ENCODE peak calls at places on chromosomes 3 and 15, in eight cellular contexts. P is GM23338; M is mucosa of gallbladder; K is effector CD4-positive, alpha-beta T cell; O is ovary; T is brain microvascular endothelial cell; Z is stomach; I is mesenchymal stem cell. U is an unnamed sample.

GRCh38 chr15:48966595-48967301 is 3.0 kb upstream of the SHC4 start:
- DNase-seq in I (peak; percentile 59), O (no peak), Z (no peak), M (no peak), T (peak; percentile 71), P (no peak), K (no peak), U (peak; percentile 83)

GRCh38 chr15:66803182-66803729 is 101.2 kb downstream of the SMAD6 start:
- DNase-seq in P (peak; percentile 68), Z (peak; percentile 94), M (peak; percentile 94), K (no peak), I (peak; percentile 99), T (peak; percentile 95), O (peak; percentile 93), U (peak; percentile 97)

GRCh38 chr15:89971592-89971997 is 29.5 kb upstream of the ZNF710 start:
- DNase-seq in T (peak; percentile 41), Z (peak; percentile 66), I (peak; percentile 57), O (peak; percentile 28), M (peak; percentile 52), P (peak; percentile 95), K (peak; percentile 12), U (peak; percentile 56)

GRCh38 chr3:32703491-32703968 is 18.5 kb downstream of the CNOT10 start:
- DNase-seq in I (peak; percentile 61), O (no peak), M (no peak), Z (no peak), T (no peak), P (no peak), K (no peak), U (no peak)

GRCh38 chr3:124887177-124887995 is at the start of gene ITGB5:
- DNase-seq in I (peak; percentile 88), P (peak; percentile 86), O (peak; percentile 80), Z (peak; percentile 83), K (no peak), T (peak; percentile 70), M (peak; percentile 74), U (peak; percentile 88)

GRCh38 chr15:41256577-41257038 is 25.5 kb downstream of the CHP1 start:
- DNase-seq in P (no peak), Z (no peak), T (no peak), I (no peak), K (no peak), M (peak; percentile 45), O (no peak), U (peak; percentile 76)

GRCh38 chr15:90286678-90287077 is 21.2 kb downstream of the NGRN start:
- DNase-seq in Z (no peak), K (peak; percentile 30), M (no peak), P (peak; percentile 39), I (peak; percentile 24), T (no peak), O (no peak), U (peak; percentile 26)

GRCh38 chr3:154229217-154229590 is 95.1 kb downstream of the DHX36 start:
- DNase-seq in I (peak; percentile 50), O (no peak), T (no peak), P (no peak), M (no peak), K (no peak), Z (no peak), U (peak; percentile 6)

GRCh38 chr3:55000546-55000945 is 72.7 kb upstream of the LRTM1 start:
- DNase-seq in Z (no peak), I (peak; percentile 94), K (no peak), M (no peak), O (no peak), P (no peak), T (peak; percentile 94), U (peak; percentile 78)

GRCh38 chr3:188578579-188579363 is 424.8 kb downstream of the LPP start:
- DNase-seq in I (peak; percentile 57), O (peak; percentile 80), M (peak; percentile 45), P (no peak), Z (no peak), T (peak; percentile 73), K (no peak), U (peak; percentile 64)

GRCh38 chr3:196969660-196970546 is 1.3 kb upstream of the PIGZ start:
- DNase-seq in M (peak; percentile 34), T (no peak), P (peak; percentile 76), I (peak; percentile 45), K (peak; percentile 57), Z (peak; percentile 69), O (peak; percentile 44), U (peak; percentile 66)

GRCh38 chr3:84487296-84487695 is 471.5 kb upstream of the CADM2 start:
- DNase-seq in I (no peak), T (no peak), O (no peak), M (no peak), P (peak; percentile 2), K (no peak), Z (no peak), U (no peak)

GRCh38 chr15:80549191-80549590 is 145.0 kb downstream of the ARNT2 start:
- DNase-seq in I (peak; percentile 35), T (no peak), Z (no peak), K (no peak), M (no peak), P (no peak), O (no peak), U (peak; percentile 40)

GRCh38 chr15:37582852-37583251 is 351.6 kb upstream of the TMCO5A start:
- DNase-seq in O (no peak), T (no peak), Z (no peak), P (no peak), I (no peak), K (no peak), M (no peak), U (no peak)

GRCh38 chr3:194481103-194481502 is 5.7 kb downstream of the ATP13A3 start:
- DNase-seq in K (no peak), O (no peak), T (no peak), M (no peak), P (no peak), I (peak; percentile 91), Z (no peak), U (peak; percentile 46)

GRCh38 chr3:31981206-31982181 is at the start of the genes OSBPL10 and ZNF860:
- DNase-seq in T (peak; percentile 87), M (peak; percentile 91), P (peak; percentile 83), Z (peak; percentile 89), I (peak; percentile 92), K (no peak), O (peak; percentile 93), U (peak; percentile 96)

GRCh38 chr3:194852836-194853508 is 167.3 kb downstream of the FAM43A start:
- DNase-seq in I (no peak), Z (no peak), M (no peak), T (no peak), O (no peak), K (no peak), P (no peak), U (no peak)

GRCh38 chr3:176581589-176581988 is 615.7 kb downstream of the TBL1XR1 start:
- DNase-seq in P (no peak), M (no peak), K (no peak), I (no peak), O (no peak), Z (no peak), T (no peak), U (no peak)

U was measured in kidney tubule cell.